ENCODE peak calls at places on chromosomes 11 and 22, in nine cellular contexts. One of them, this sample, is unnamed.

GRCh38 chr11:98568011-98568410 is 452.7 kb upstream of the CNTN5 start:
- DNase-seq in fibroblast of the aortic adventitia: no peak
- DNase-seq in cardiac muscle cell: peak; percentile 33
- DNase-seq in left ventricle myocardium inferior: no peak
- DNase-seq in astrocyte of the spinal cord: peak; percentile 18
- DNase-seq in right atrium auricular region: no peak
- DNase-seq in sigmoid colon: no peak
- DNase-seq in omental fat pad: no peak
- DNase-seq in neural crest cell: no peak
- DNase-seq in this sample: no peak

GRCh38 chr11:22163394-22163797 is 29.5 kb upstream of the ANO5 start:
- DNase-seq in cardiac muscle cell: no peak
- DNase-seq in astrocyte of the spinal cord: no peak
- DNase-seq in neural crest cell: no peak
- DNase-seq in right atrium auricular region: no peak
- DNase-seq in omental fat pad: no peak
- DNase-seq in sigmoid colon: peak; percentile 48
- DNase-seq in fibroblast of the aortic adventitia: no peak
- DNase-seq in left ventricle myocardium inferior: no peak
- DNase-seq in this sample: no peak

GRCh38 chr11:46658259-46658658 is 40.9 kb downstream of the ATG13 start:
- DNase-seq in left ventricle myocardium inferior: peak; percentile 62
- DNase-seq in neural crest cell: no peak
- DNase-seq in omental fat pad: no peak
- DNase-seq in sigmoid colon: peak; percentile 81
- DNase-seq in cardiac muscle cell: no peak
- DNase-seq in right atrium auricular region: no peak
- DNase-seq in fibroblast of the aortic adventitia: peak; percentile 89
- DNase-seq in astrocyte of the spinal cord: peak; percentile 59
- DNase-seq in this sample: peak; percentile 53

GRCh38 chr22:17767236-17768065 is 6.8 kb downstream of the BID start:
- DNase-seq in omental fat pad: no peak
- DNase-seq in right atrium auricular region: no peak
- DNase-seq in cardiac muscle cell: no peak
- DNase-seq in left ventricle myocardium inferior: no peak
- DNase-seq in fibroblast of the aortic adventitia: no peak
- DNase-seq in sigmoid colon: no peak
- DNase-seq in astrocyte of the spinal cord: no peak
- DNase-seq in neural crest cell: no peak
- DNase-seq in this sample: no peak

GRCh38 chr11:132077416-132077815 is 707.0 kb downstream of the NTM start:
- DNase-seq in cardiac muscle cell: no peak
- DNase-seq in fibroblast of the aortic adventitia: no peak
- DNase-seq in neural crest cell: no peak
- DNase-seq in right atrium auricular region: no peak
- DNase-seq in left ventricle myocardium inferior: no peak
- DNase-seq in astrocyte of the spinal cord: no peak
- DNase-seq in sigmoid colon: no peak
- DNase-seq in omental fat pad: no peak
- DNase-seq in this sample: no peak

GRCh38 chr22:49514211-49514610 is 313.5 kb downstream of the BRD1 start:
- DNase-seq in fibroblast of the aortic adventitia: no peak
- DNase-seq in left ventricle myocardium inferior: no peak
- DNase-seq in omental fat pad: no peak
- DNase-seq in right atrium auricular region: no peak
- DNase-seq in astrocyte of the spinal cord: no peak
- DNase-seq in cardiac muscle cell: no peak
- DNase-seq in neural crest cell: no peak
- DNase-seq in sigmoid colon: no peak
- DNase-seq in this sample: no peak

GRCh38 chr11:115497303-115497702 is 6.9 kb downstream of the CADM1 start:
- DNase-seq in left ventricle myocardium inferior: no peak
- DNase-seq in fibroblast of the aortic adventitia: no peak
- DNase-seq in right atrium auricular region: no peak
- DNase-seq in astrocyte of the spinal cord: peak; percentile 60
- DNase-seq in neural crest cell: no peak
- DNase-seq in cardiac muscle cell: no peak
- DNase-seq in omental fat pad: no peak
- DNase-seq in sigmoid colon: no peak
- DNase-seq in this sample: no peak

GRCh38 chr22:39719559-39720450 is 149.3 kb downstream of the CACNA1I start:
- DNase-seq in fibroblast of the aortic adventitia: no peak
- DNase-seq in right atrium auricular region: no peak
- DNase-seq in cardiac muscle cell: no peak
- DNase-seq in neural crest cell: no peak
- DNase-seq in left ventricle myocardium inferior: no peak
- DNase-seq in astrocyte of the spinal cord: peak; percentile 2
- DNase-seq in omental fat pad: no peak
- DNase-seq in sigmoid colon: no peak
- DNase-seq in this sample: no peak

GRCh38 chr11:15507592-15507991 is 392.9 kb downstream of the INSC start:
- DNase-seq in fibroblast of the aortic adventitia: no peak
- DNase-seq in neural crest cell: no peak
- DNase-seq in sigmoid colon: no peak
- DNase-seq in astrocyte of the spinal cord: peak; percentile 23
- DNase-seq in left ventricle myocardium inferior: no peak
- DNase-seq in cardiac muscle cell: no peak
- DNase-seq in omental fat pad: no peak
- DNase-seq in right atrium auricular region: no peak
- DNase-seq in this sample: no peak

GRCh38 chr11:11572386-11572785 is 49.4 kb downstream of the GALNT18 start:
- DNase-seq in cardiac muscle cell: no peak
- DNase-seq in fibroblast of the aortic adventitia: no peak
- DNase-seq in sigmoid colon: peak; percentile 66
- DNase-seq in neural crest cell: no peak
- DNase-seq in left ventricle myocardium inferior: no peak
- DNase-seq in right atrium auricular region: no peak
- DNase-seq in astrocyte of the spinal cord: no peak
- DNase-seq in omental fat pad: no peak
- DNase-seq in this sample: no peak

GRCh38 chr22:36773935-36774334 is 2.0 kb downstream of the IFT27 start:
- DNase-seq in fibroblast of the aortic adventitia: peak; percentile 65
- DNase-seq in neural crest cell: no peak
- DNase-seq in right atrium auricular region: no peak
- DNase-seq in sigmoid colon: no peak
- DNase-seq in omental fat pad: no peak
- DNase-seq in cardiac muscle cell: no peak
- DNase-seq in left ventricle myocardium inferior: no peak
- DNase-seq in astrocyte of the spinal cord: peak; percentile 19
- DNase-seq in this sample: peak; percentile 28
- TF ChIP-seq CTCF in fibroblast of the aortic adventitia: peak; percentile 51
- TF ChIP-seq CTCF in neural crest cell: peak; percentile 60
- TF ChIP-seq CTCF in right atrium auricular region: no peak
- TF ChIP-seq CTCF in sigmoid colon: no peak
- TF ChIP-seq CTCF in omental fat pad: no peak
- TF ChIP-seq CTCF in cardiac muscle cell: peak; percentile 51
- TF ChIP-seq CTCF in left ventricle myocardium inferior: peak; percentile 51
- TF ChIP-seq CTCF in astrocyte of the spinal cord: peak; percentile 38
- TF ChIP-seq CTCF in this sample: peak; percentile 72

GRCh38 chr22:29337631-29338284 is 22.3 kb upstream of the RASL10A start:
- DNase-seq in omental fat pad: no peak
- DNase-seq in astrocyte of the spinal cord: no peak
- DNase-seq in fibroblast of the aortic adventitia: no peak
- DNase-seq in cardiac muscle cell: no peak
- DNase-seq in sigmoid colon: no peak
- DNase-seq in left ventricle myocardium inferior: no peak
- DNase-seq in right atrium auricular region: no peak
- DNase-seq in neural crest cell: no peak
- DNase-seq in this sample: no peak

GRCh38 chr22:29341056-29341848 is 25.8 kb upstream of the RASL10A start:
- DNase-seq in cardiac muscle cell: no peak
- DNase-seq in omental fat pad: no peak
- DNase-seq in left ventricle myocardium inferior: no peak
- DNase-seq in sigmoid colon: no peak
- DNase-seq in right atrium auricular region: no peak
- DNase-seq in neural crest cell: no peak
- DNase-seq in fibroblast of the aortic adventitia: no peak
- DNase-seq in astrocyte of the spinal cord: no peak
- DNase-seq in this sample: no peak

GRCh38 chr22:29338398-29338797 is 22.9 kb upstream of the RASL10A start:
- DNase-seq in astrocyte of the spinal cord: no peak
- DNase-seq in cardiac muscle cell: no peak
- DNase-seq in omental fat pad: no peak
- DNase-seq in fibroblast of the aortic adventitia: no peak
- DNase-seq in neural crest cell: no peak
- DNase-seq in left ventricle myocardium inferior: no peak
- DNase-seq in sigmoid colon: no peak
- DNase-seq in right atrium auricular region: no peak
- DNase-seq in this sample: no peak

GRCh38 chr22:29340566-29340965 is 25.1 kb upstream of the RASL10A start:
- DNase-seq in sigmoid colon: no peak
- DNase-seq in right atrium auricular region: no peak
- DNase-seq in omental fat pad: no peak
- DNase-seq in astrocyte of the spinal cord: no peak
- DNase-seq in cardiac muscle cell: no peak
- DNase-seq in neural crest cell: no peak
- DNase-seq in fibroblast of the aortic adventitia: no peak
- DNase-seq in left ventricle myocardium inferior: no peak
- DNase-seq in this sample: no peak

GRCh38 chr22:29339381-29340235 is 24.1 kb upstream of the RASL10A start:
- DNase-seq in omental fat pad: no peak
- DNase-seq in left ventricle myocardium inferior: no peak
- DNase-seq in fibroblast of the aortic adventitia: no peak
- DNase-seq in sigmoid colon: no peak
- DNase-seq in cardiac muscle cell: no peak
- DNase-seq in astrocyte of the spinal cord: no peak
- DNase-seq in right atrium auricular region: no peak
- DNase-seq in neural crest cell: no peak
- DNase-seq in this sample: no peak
- TF ChIP-seq CTCF in omental fat pad: no peak
- TF ChIP-seq CTCF in left ventricle myocardium inferior: no peak
- TF ChIP-seq CTCF in fibroblast of the aortic adventitia: no peak
- TF ChIP-seq CTCF in sigmoid colon: no peak
- TF ChIP-seq CTCF in cardiac muscle cell: no peak
- TF ChIP-seq CTCF in astrocyte of the spinal cord: no peak
- TF ChIP-seq CTCF in right atrium auricular region: no peak
- TF ChIP-seq CTCF in neural crest cell: no peak
- TF ChIP-seq CTCF in this sample: no peak

DNA sequence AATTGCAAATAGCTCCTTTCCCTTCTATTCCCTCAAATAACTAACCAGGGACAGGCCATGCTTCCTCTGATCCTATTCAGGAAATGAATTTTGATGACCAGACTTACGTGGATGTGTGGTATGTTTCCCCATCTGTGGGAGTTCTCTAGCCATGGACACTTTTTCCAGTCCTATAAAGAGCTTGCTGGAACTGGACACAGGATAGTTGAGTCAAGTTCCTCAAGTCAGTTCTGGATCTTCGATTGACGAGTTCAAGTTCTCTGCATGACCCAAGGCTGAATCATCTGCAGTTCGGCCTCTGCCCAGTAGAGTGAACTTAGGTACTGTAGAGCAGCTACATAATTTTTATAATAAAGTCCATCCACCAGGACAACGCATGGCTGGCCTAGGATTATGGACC is 52.7 kb upstream of the CCND1 start:
- DNase-seq in right atrium auricular region: no peak
- DNase-seq in left ventricle myocardium inferior: no peak
- DNase-seq in fibroblast of the aortic adventitia: peak; percentile 68
- DNase-seq in neural crest cell: no peak
- DNase-seq in astrocyte of the spinal cord: peak; percentile 61
- DNase-seq in cardiac muscle cell: no peak
- DNase-seq in omental fat pad: no peak
- DNase-seq in sigmoid colon: no peak
- DNase-seq in this sample: peak; percentile 95
- TF ChIP-seq CTCF in right atrium auricular region: no peak
- TF ChIP-seq CTCF in left ventricle myocardium inferior: no peak
- TF ChIP-seq CTCF in fibroblast of the aortic adventitia: peak; percentile 62
- TF ChIP-seq CTCF in neural crest cell: no peak
- TF ChIP-seq CTCF in astrocyte of the spinal cord: peak; percentile 44
- TF ChIP-seq CTCF in cardiac muscle cell: peak; percentile 36
- TF ChIP-seq CTCF in omental fat pad: no peak
- TF ChIP-seq CTCF in sigmoid colon: no peak
- TF ChIP-seq CTCF in this sample: peak; percentile 75

GRCh38 chr11:72787262-72788104 is 6.4 kb downstream of the STARD10 start:
- DNase-seq in sigmoid colon: no peak
- DNase-seq in cardiac muscle cell: peak; percentile 40
- DNase-seq in fibroblast of the aortic adventitia: no peak
- DNase-seq in right atrium auricular region: no peak
- DNase-seq in omental fat pad: no peak
- DNase-seq in astrocyte of the spinal cord: no peak
- DNase-seq in neural crest cell: no peak
- DNase-seq in left ventricle myocardium inferior: no peak
- DNase-seq in this sample: no peak
- TF ChIP-seq CTCF in sigmoid colon: no peak
- TF ChIP-seq CTCF in cardiac muscle cell: no peak
- TF ChIP-seq CTCF in fibroblast of the aortic adventitia: peak; percentile 9
- TF ChIP-seq CTCF in right atrium auricular region: no peak
- TF ChIP-seq CTCF in omental fat pad: no peak
- TF ChIP-seq CTCF in astrocyte of the spinal cord: no peak
- TF ChIP-seq CTCF in neural crest cell: peak; percentile 46
- TF ChIP-seq CTCF in left ventricle myocardium inferior: no peak
- TF ChIP-seq CTCF in this sample: no peak

GRCh38 chr11:29328961-29329441 is 687.8 kb downstream of the KCNA4 start:
- DNase-seq in left ventricle myocardium inferior: no peak
- DNase-seq in astrocyte of the spinal cord: peak; percentile 87
- DNase-seq in omental fat pad: no peak
- DNase-seq in sigmoid colon: no peak
- DNase-seq in neural crest cell: no peak
- DNase-seq in fibroblast of the aortic adventitia: peak; percentile 91
- DNase-seq in cardiac muscle cell: peak; percentile 47
- DNase-seq in right atrium auricular region: no peak
- DNase-seq in this sample: peak; percentile 66
- TF ChIP-seq CTCF in left ventricle myocardium inferior: peak; percentile 48
- TF ChIP-seq CTCF in astrocyte of the spinal cord: peak; percentile 81
- TF ChIP-seq CTCF in omental fat pad: no peak
- TF ChIP-seq CTCF in sigmoid colon: no peak
- TF ChIP-seq CTCF in neural crest cell: peak; percentile 74
- TF ChIP-seq CTCF in fibroblast of the aortic adventitia: peak; percentile 82
- TF ChIP-seq CTCF in cardiac muscle cell: peak; percentile 83
- TF ChIP-seq CTCF in right atrium auricular region: no peak
- TF ChIP-seq CTCF in this sample: peak; percentile 88

This sample was measured in HFFc6.